ENCODE peak calls at places on chromosomes 6 and 20, in four cellular contexts. H is Peyer's patch, W is progenitor cell of endocrine pancreas, M is choroid plexus epithelial cell. Y is an unnamed sample.

GRCh38 chr20:57772349-57772964 is 62.6 kb upstream of the PMEPA1 start:
- DNase-seq in H (no peak), W (no peak), M (peak), Y (no peak)

GRCh38 chr6:43505718-43506117 is 4.4 kb downstream of the LRRC73 start:
- DNase-seq in H (no peak), W (no peak), M (no peak), Y (no peak)

GRCh38 chr6:17930321-17930993 is 57.0 kb downstream of the KIF13A start:
- DNase-seq in H (no peak), W (no peak), M (no peak), Y (no peak)

GRCh38 chr20:37528442-37529213 is 952 bp upstream of the BLCAP start:
- DNase-seq in H (no peak), W (no peak), M (no peak), Y (no peak)

GRCh38 chr6:154111025-154111424 is 72.0 kb downstream of the OPRM1 start:
- DNase-seq in H (no peak), W (no peak), M (no peak), Y (no peak)

GRCh38 chr20:49684335-49684997 is 29.2 kb downstream of the B4GALT5 start:
- DNase-seq in H (no peak), W (no peak), M (peak), Y (no peak)

GRCh38 chr6:30060634-30060981 is 457 bp upstream of the POLR1H start:
- DNase-seq in H (peak), W (no peak), M (peak), Y (peak)

GRCh38 chr6:161108886-161109285 is 117.3 kb downstream of the MAP3K4 start:
- DNase-seq in H (no peak), W (no peak), M (no peak), Y (no peak)

GRCh38 chr20:33650753-33651561 is 11.2 kb upstream of the C20orf144 start:
- DNase-seq in H (no peak), W (no peak), M (no peak), Y (no peak)

DNA sequence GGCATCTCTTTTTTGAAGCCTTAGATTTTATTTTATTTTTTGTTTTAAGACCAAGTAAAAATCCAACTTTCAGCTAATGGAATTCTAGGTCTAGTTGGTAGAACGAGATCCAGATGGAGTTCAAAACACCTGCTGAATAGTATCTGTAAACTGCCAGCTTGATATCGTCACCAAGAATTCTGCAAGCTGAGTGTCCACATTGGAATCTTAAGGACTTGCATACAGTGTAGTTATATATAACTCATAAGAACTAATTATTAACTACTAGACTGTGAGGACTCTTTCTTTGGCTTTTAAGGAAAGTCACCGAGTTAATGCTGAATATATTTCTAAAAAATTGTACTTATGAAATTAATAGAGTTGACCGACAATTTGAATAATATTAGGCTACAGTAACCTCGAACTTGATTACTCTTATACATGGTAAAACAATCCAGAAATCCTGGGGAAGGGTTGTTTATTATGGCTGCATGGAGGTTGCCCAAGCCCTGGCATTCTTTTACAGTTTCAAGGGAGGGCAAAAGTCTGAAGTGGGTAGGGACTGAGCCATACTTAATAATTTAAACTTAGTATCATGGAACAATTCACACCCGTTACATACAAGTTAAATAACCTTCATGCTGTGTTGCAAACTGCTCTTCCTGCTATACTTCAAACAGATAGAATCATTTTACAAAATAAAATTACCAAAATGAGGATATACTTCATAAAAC is 553.9 kb downstream of the PTPRT start:
- DNase-seq in H (no peak), W (no peak), M (no peak), Y (no peak)
- TF ChIP-seq CTCF in H (no peak), W (no peak), M (no peak), Y (no peak)

DNA sequence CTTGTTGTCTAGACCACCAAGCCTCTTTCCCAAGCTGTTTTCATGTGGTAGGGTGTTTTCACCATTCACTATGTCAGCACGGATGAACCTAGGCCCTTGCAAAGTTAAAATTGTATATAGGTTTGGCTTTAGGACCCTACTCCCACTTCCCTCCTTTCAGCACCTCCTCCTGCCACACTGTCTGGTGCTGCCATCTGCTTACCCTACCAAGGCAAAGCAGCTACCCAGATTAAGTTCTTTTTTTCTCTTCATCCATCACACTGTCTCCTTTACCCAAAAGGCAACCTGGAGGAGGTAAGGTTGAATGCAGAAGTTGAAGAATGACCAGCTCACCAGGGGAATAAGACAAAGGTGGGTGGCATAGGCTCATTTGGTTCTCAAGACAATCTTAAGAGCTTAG is 184.0 kb downstream of the CDC5L start:
- DNase-seq in H (no peak), W (no peak), M (no peak), Y (no peak)
- TF ChIP-seq CTCF in H (no peak), W (no peak), M (no peak), Y (no peak)

GRCh38 chr6:73078908-73079610 is 146.2 kb downstream of the KHDC1L start:
- DNase-seq in H (no peak), W (no peak), M (no peak), Y (no peak)

GRCh38 chr6:73074175-73074574 is 151.1 kb downstream of the KHDC1L start:
- DNase-seq in H (no peak), W (no peak), M (no peak), Y (no peak)

GRCh38 chr6:73078333-73078732 is 147.0 kb downstream of the KHDC1L start:
- DNase-seq in H (no peak), W (no peak), M (no peak), Y (no peak)

GRCh38 chr6:73076211-73076610 is 149.1 kb downstream of the KHDC1L start:
- DNase-seq in H (no peak), W (no peak), M (no peak), Y (no peak)

GRCh38 chr6:73073238-73073637 is 152.1 kb downstream of the KHDC1L start:
- DNase-seq in H (no peak), W (no peak), M (no peak), Y (no peak)
- TF ChIP-seq CTCF in H (no peak), W (no peak), M (no peak), Y (no peak)

GRCh38 chr6:170388113-170388512 is 81.6 kb downstream of the FAM120B start:
- DNase-seq in H (no peak), W (no peak), M (peak), Y (no peak)

GRCh38 chr6:170394980-170395379 is 88.4 kb downstream of the FAM120B start:
- DNase-seq in H (no peak), W (no peak), M (no peak), Y (no peak)

GRCh38 chr6:170393807-170394399 is 87.3 kb downstream of the FAM120B start:
- DNase-seq in H (no peak), W (no peak), M (no peak), Y (no peak)

DNA sequence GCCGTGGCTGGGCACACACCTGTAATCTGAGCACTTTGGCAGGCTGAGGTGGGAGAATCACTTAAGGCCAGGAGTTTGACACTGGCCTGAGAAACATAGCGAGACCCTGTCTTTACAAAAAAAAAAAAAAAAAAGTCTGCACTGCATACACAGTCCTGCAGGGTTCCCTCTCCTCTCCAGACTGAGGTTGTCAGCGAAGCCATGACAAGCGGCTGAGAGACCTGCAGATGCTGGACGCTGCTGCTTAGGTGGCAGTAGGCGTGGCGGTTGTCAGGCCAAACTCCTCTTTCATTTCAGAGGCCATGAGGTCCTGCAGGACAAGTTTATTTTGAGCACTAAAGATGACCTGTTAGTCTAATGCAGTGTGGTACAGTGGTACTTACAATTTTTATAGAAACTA is 86.5 kb downstream of the FAM120B start:
- DNase-seq in H (no peak), W (no peak), M (no peak), Y (no peak)
- TF ChIP-seq CTCF in H (no peak), W (no peak), M (no peak), Y (no peak)

GRCh38 chr6:126312013-126312665 is 27.8 kb upstream of the CENPW start:
- DNase-seq in H (no peak), W (no peak), M (peak), Y (no peak)
- TF ChIP-seq CTCF in H (no peak), W (peak), M (peak), Y (no peak)

DNA sequence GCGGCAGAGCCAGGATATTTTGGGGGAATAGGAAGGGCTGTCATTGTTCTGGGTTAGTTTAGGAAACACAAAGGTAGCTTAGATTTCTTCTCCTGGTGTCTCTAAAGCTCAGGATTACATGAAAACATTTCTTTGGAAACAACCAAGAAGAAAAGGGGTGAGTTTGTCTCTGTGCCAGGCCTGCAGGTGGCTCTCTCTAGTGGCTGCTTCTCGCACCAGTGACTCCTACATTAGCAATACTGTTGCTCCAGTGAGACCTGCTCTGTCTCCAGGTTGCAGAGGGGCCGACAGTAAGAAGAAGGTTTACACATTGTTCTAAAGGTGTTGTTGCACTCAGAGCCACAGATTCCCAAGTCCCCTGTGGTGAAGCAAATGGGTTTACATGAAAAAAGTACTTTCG is 104.6 kb upstream of the GLP1R start:
- DNase-seq in H (no peak), W (no peak), M (peak), Y (no peak)
- TF ChIP-seq CTCF in H (no peak), W (no peak), M (no peak), Y (no peak)

DNA sequence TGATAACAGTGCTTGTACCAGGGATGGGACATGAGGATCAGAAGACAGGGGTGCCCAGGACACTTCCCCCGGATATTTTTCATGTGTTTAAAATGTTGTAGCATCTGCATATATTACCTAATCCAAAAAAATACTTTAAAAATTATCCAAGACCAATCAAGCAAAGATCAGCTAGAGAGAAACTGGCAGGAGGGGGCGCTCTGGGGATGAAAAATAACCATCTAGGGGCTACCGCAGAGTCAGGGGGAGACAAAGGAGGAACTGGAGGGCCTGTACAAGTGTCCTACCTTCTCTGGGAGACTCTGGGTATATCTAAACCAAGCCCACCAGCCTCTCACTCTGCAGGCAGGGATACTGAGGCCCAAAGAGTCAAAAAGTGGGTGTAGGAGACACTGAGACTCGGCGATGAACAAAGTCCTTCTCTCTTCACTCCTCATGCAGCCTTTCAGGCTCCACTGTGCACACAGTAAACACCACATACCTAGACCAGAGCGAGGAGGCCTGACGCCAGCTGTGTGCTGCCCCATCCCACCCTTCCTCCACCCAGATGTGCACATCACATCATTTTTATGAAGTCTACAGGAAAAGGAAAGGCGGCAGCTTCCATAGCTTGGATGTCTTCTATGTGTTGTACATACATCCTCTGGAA is 9.8 kb downstream of the RIMS4 start:
- DNase-seq in H (no peak), W (no peak), M (no peak), Y (no peak)
- TF ChIP-seq CTCF in H (no peak), W (peak), M (peak), Y (no peak)

DNA sequence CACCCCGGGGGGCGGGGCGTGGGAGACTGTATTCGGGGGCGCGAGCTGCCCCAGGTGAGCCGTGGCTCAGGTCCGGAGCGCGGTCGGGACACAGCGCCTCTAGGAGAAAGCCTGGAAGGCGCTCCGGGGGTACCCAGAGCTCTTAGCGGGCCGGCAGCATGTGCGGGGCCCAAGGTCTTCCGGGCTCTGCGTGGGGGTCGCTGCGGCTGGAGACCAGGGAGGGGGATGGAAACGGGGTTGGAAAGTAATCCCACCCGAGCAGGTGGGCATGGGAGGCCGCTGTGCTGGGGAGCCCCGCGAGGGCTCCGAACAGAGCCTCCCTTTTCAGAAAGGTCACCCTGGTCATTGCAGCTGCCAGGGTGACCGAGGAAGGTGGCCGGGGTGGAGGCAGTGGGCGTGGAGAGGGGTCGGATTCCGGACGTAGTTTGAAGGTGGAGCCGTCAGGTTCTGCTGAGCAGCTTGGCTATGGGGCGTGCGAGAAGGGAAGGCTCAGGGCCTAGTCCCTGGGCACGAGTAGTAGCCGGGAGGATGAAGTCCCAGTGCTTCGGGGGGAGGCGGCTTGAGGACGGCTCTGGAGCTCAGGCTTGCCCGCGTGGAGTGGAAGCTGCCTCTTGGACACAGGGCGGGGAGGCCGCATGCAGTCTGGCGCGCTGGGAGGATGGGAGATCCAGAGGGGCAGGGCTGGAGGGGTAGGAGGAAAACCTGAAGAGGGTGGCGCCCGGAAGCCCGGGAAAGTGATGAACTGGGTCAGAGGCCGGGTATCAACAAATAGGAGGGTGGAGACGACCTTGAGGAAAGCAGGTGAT is at the start of gene SIRT5:
- DNase-seq in H (peak), W (peak), M (peak), Y (peak)
- TF ChIP-seq CTCF in H (no peak), W (no peak), M (no peak), Y (no peak)

GRCh38 chr6:136077834-136078576 is 172.1 kb downstream of the MTFR2 start:
- DNase-seq in H (no peak), W (no peak), M (peak), Y (no peak)
- TF ChIP-seq CTCF in H (no peak), W (no peak), M (no peak), Y (no peak)

GRCh38 chr6:137870744-137871247 is 3.7 kb downstream of the TNFAIP3 start:
- DNase-seq in H (no peak), W (no peak), M (no peak), Y (no peak)
- TF ChIP-seq CTCF in H (peak), W (no peak), M (peak), Y (no peak)

Y was measured in natural killer cell.